ENCODE peak calls at places on chromosomes 16 and 17, in nine cellular contexts. T is AG04450; H is body of pancreas; B is HCT116; K is psoas muscle; Z is mucosa of descending colon; I is Panc1; E is CD8-positive, alpha-beta T cell; S is upper lobe of right lung. O is an unnamed sample.

GRCh38 chr17:76354317-76354729 is 607 bp upstream of the PRPSAP1 start:
- DNase-seq in T (no peak), E (no peak), Z (peak), B (no peak), S (no peak), I (no peak), H (no peak), K (no peak), O (no peak)

GRCh38 chr16:30902070-30902972 is 5.9 kb downstream of the CTF1 start:
- DNase-seq in H (peak), B (no peak), K (peak), I (no peak), Z (peak), S (peak), T (no peak), E (peak), O (no peak)

GRCh38 chr17:82793974-82794620 is 42.2 kb downstream of the TBCD start:
- DNase-seq in T (no peak), H (no peak), E (no peak), I (no peak), Z (no peak), K (no peak), S (no peak), B (no peak), O (no peak)

GRCh38 chr17:82358467-82359350 is at the start of gene TEX19:
- DNase-seq in Z (no peak), E (no peak), B (no peak), K (no peak), I (no peak), H (no peak), T (no peak), S (no peak), O (no peak)

GRCh38 chr16:70736454-70737376 is 50.9 kb upstream of the MTSS2 start:
- DNase-seq in B (no peak), E (peak), H (no peak), S (no peak), K (no peak), Z (no peak), I (no peak), T (no peak), O (no peak)

GRCh38 chr16:2224183-2224486 is 744 bp downstream of the E4F1 start:
- DNase-seq in B (no peak), H (no peak), Z (no peak), I (no peak), K (no peak), S (no peak), E (no peak), T (no peak), O (no peak)

GRCh38 chr17:61415374-61416210 is 15.9 kb downstream of the TBX2 start:
- DNase-seq in S (no peak), E (no peak), I (no peak), Z (no peak), H (no peak), B (no peak), K (peak), T (no peak), O (no peak)

GRCh38 chr16:35391328-35391727 is 1931.9 kb downstream of the TP53TG3F start:
- DNase-seq in T (no peak), Z (no peak), S (no peak), H (peak), B (peak), I (peak), K (no peak), E (no peak), O (no peak)

GRCh38 chr16:1825864-1826690 is 548 bp downstream of the HAGH start:
- DNase-seq in I (no peak), Z (peak), H (peak), T (peak), K (no peak), B (no peak), S (peak), E (peak), O (no peak)

GRCh38 chr17:79834575-79835469 is 4.4 kb downstream of the CBX4 start:
- DNase-seq in H (no peak), K (no peak), Z (no peak), T (no peak), B (no peak), E (no peak), I (no peak), S (peak), O (no peak)

GRCh38 chr17:57968456-57968855 is 13.2 kb upstream of the CUEDC1 start:
- DNase-seq in I (no peak), Z (no peak), E (no peak), S (no peak), K (no peak), H (no peak), T (no peak), B (no peak), O (no peak)

GRCh38 chr16:3645108-3645503 is 9.4 kb upstream of the DNASE1 start:
- DNase-seq in T (no peak), K (no peak), H (no peak), I (no peak), E (no peak), Z (no peak), S (peak), B (no peak), O (no peak)

GRCh38 chr17:17206913-17207368 is 808 bp upstream of the PLD6 start:
- DNase-seq in S (no peak), T (no peak), E (no peak), I (no peak), B (no peak), Z (no peak), H (no peak), K (no peak), O (no peak)

GRCh38 chr17:81020767-81021497 is 14.0 kb upstream of the BAIAP2 start:
- DNase-seq in T (no peak), E (no peak), I (no peak), Z (peak), K (peak), H (peak), B (no peak), S (peak), O (peak)

GRCh38 chr17:79892457-79893236 is 53.4 kb upstream of the CBX4 start:
- DNase-seq in I (no peak), S (no peak), B (no peak), T (no peak), H (no peak), E (no peak), K (no peak), Z (peak), O (no peak)

GRCh38 chr17:43728081-43728480 is 30.5 kb downstream of the SOST start:
- DNase-seq in E (no peak), B (no peak), S (no peak), T (no peak), Z (no peak), H (no peak), K (no peak), I (no peak), O (no peak)

GRCh38 chr17:28747046-28747691 is 3.4 kb downstream of the TRAF4 start:
- DNase-seq in T (no peak), I (no peak), K (peak), E (no peak), S (peak), Z (peak), B (no peak), H (peak), O (no peak)

GRCh38 chr17:64278614-64279013 is 15.6 kb upstream of the TEX2 start:
- DNase-seq in E (no peak), S (no peak), I (no peak), T (no peak), B (peak), H (no peak), Z (no peak), K (no peak), O (no peak)

GRCh38 chr17:56292628-56293027 is 139.4 kb downstream of the ANKFN1 start:
- DNase-seq in K (no peak), I (no peak), S (no peak), T (no peak), H (no peak), E (no peak), B (no peak), Z (no peak), O (no peak)

GRCh38 chr17:63419949-63420867 is 25.9 kb downstream of the CYB561 start:
- DNase-seq in I (no peak), E (no peak), B (no peak), K (no peak), T (no peak), S (peak), H (no peak), Z (no peak), O (no peak)

GRCh38 chr16:2162676-2163118 is 7.1 kb downstream of the TRAF7 start:
- DNase-seq in K (no peak), S (no peak), E (no peak), H (no peak), Z (no peak), T (no peak), I (no peak), B (no peak), O (no peak)

GRCh38 chr17:11182430-11182829 is 58.6 kb upstream of the SHISA6 start:
- DNase-seq in Z (no peak), B (no peak), H (no peak), T (no peak), I (no peak), E (no peak), K (no peak), S (no peak), O (no peak)

GRCh38 chr17:55089955-55090573 is 121.5 kb downstream of the STXBP4 start:
- DNase-seq in H (no peak), I (no peak), T (no peak), S (no peak), B (peak), K (no peak), E (no peak), Z (no peak), O (no peak)

GRCh38 chr17:64698725-64699124 is 36.6 kb upstream of the SMURF2 start:
- DNase-seq in S (no peak), T (no peak), H (no peak), K (no peak), Z (no peak), B (no peak), I (no peak), E (no peak), O (no peak)

GRCh38 chr16:46884513-46885293 is 541 bp downstream of the GPT2 start:
- DNase-seq in B (no peak), Z (peak), S (no peak), H (peak), K (no peak), E (no peak), T (no peak), I (no peak), O (no peak)

GRCh38 chr16:66717112-66717675 is 20.7 kb upstream of the CMTM4 start:
- DNase-seq in S (no peak), T (peak), I (no peak), H (no peak), K (peak), E (no peak), B (no peak), Z (no peak), O (no peak)

GRCh38 chr16:11459722-11460121 is 114.5 kb downstream of the RMI2 start:
- DNase-seq in K (no peak), H (no peak), Z (no peak), B (no peak), S (no peak), I (no peak), E (no peak), T (no peak), O (no peak)

GRCh38 chr17:83103200-83103937 is 24.0 kb downstream of the METRNL start:
- DNase-seq in I (peak), T (no peak), H (peak), S (no peak), K (no peak), E (no peak), Z (peak), B (peak), O (peak)

GRCh38 chr17:47276868-47277267 is 23.2 kb downstream of the ITGB3 start:
- DNase-seq in K (peak), Z (no peak), S (peak), E (no peak), T (no peak), I (no peak), B (no peak), H (peak), O (peak)

GRCh38 chr17:38333635-38334295 is 10.0 kb downstream of the GPR179 start:
- DNase-seq in B (no peak), S (no peak), K (peak), Z (no peak), H (no peak), I (no peak), T (no peak), E (peak), O (no peak)

GRCh38 chr16:23465179-23465578 is 12.2 kb upstream of the COG7 start:
- DNase-seq in I (no peak), H (no peak), T (no peak), Z (no peak), K (no peak), S (no peak), B (no peak), E (no peak), O (no peak)

GRCh38 chr17:50144845-50145531 is 5.5 kb downstream of the PPP1R9B start:
- DNase-seq in E (no peak), S (no peak), K (peak), Z (no peak), B (no peak), T (no peak), H (peak), I (no peak), O (no peak)

GRCh38 chr16:87297918-87298631 is 19.1 kb downstream of the C16orf95 start:
- DNase-seq in S (no peak), B (no peak), K (no peak), T (no peak), E (peak), Z (no peak), I (no peak), H (peak), O (no peak)

GRCh38 chr17:1154704-1155103 is 25.1 kb downstream of the ABR start:
- DNase-seq in H (no peak), I (no peak), Z (no peak), T (no peak), B (no peak), E (no peak), K (no peak), S (no peak), O (no peak)

GRCh38 chr17:72717276-72717675 is 375.2 kb downstream of the SLC39A11 start:
- DNase-seq in H (no peak), I (no peak), Z (no peak), E (no peak), K (no peak), T (no peak), B (no peak), S (no peak), O (no peak)

GRCh38 chr16:3189869-3190268 is 1.9 kb downstream of the OR1F1 start:
- DNase-seq in H (no peak), T (no peak), K (no peak), E (no peak), S (no peak), Z (no peak), B (no peak), I (no peak), O (no peak)

GRCh38 chr16:58385218-58385773 is 7.0 kb upstream of the GINS3 start:
- DNase-seq in B (no peak), E (no peak), T (no peak), S (no peak), I (no peak), Z (no peak), H (no peak), K (no peak), O (no peak)

GRCh38 chr16:58384437-58385055 is 7.7 kb upstream of the GINS3 start:
- DNase-seq in I (no peak), T (no peak), S (no peak), E (no peak), B (no peak), H (no peak), Z (no peak), K (no peak), O (no peak)

GRCh38 chr16:58393138-58393504 is 850 bp downstream of the GINS3 start:
- DNase-seq in Z (no peak), E (no peak), B (no peak), T (no peak), H (no peak), K (no peak), I (no peak), S (no peak), O (no peak)

GRCh38 chr16:58392215-58393137 is at the start of gene GINS3:
- DNase-seq in H (peak), I (peak), B (peak), K (peak), S (peak), E (peak), T (peak), Z (peak), O (peak)

DNA sequence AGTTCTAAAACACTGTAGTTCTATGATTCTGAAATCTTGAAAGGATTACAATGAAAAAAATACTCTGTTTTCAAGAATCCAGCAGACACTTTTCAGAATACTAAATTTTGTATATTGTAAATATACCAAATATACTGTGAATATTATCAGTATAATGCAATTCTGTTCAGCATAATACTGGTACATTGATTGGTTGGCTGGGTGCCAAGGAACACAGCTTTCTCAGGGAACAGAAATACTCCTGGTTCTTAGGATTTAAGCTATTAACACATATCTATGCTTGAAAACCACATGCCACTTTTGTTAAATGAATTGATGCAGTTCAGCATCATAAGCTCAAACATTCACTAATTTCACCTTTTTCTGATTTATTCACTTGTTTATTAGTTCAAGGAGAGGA is 2.5 kb upstream of the GINS3 start:
- DNase-seq in S (no peak), B (no peak), I (no peak), K (no peak), E (no peak), Z (no peak), H (no peak), T (no peak), O (no peak)
- H3K4me3 ChIP-seq in S (no peak), B (no peak), I (no peak), K (no peak), E (no peak), Z (no peak), H (no peak), T (no peak), O (no peak)

GRCh38 chr16:85529489-85530369 is 83.4 kb upstream of the GSE1 start:
- DNase-seq in E (no peak), I (no peak), H (no peak), T (no peak), B (no peak), Z (no peak), S (no peak), K (no peak), O (no peak)
- TF ChIP-seq CTCF in E (no peak), I (no peak), H (no peak), T (no peak), B (no peak), Z (no peak), S (peak), K (no peak), O (no peak)

DNA sequence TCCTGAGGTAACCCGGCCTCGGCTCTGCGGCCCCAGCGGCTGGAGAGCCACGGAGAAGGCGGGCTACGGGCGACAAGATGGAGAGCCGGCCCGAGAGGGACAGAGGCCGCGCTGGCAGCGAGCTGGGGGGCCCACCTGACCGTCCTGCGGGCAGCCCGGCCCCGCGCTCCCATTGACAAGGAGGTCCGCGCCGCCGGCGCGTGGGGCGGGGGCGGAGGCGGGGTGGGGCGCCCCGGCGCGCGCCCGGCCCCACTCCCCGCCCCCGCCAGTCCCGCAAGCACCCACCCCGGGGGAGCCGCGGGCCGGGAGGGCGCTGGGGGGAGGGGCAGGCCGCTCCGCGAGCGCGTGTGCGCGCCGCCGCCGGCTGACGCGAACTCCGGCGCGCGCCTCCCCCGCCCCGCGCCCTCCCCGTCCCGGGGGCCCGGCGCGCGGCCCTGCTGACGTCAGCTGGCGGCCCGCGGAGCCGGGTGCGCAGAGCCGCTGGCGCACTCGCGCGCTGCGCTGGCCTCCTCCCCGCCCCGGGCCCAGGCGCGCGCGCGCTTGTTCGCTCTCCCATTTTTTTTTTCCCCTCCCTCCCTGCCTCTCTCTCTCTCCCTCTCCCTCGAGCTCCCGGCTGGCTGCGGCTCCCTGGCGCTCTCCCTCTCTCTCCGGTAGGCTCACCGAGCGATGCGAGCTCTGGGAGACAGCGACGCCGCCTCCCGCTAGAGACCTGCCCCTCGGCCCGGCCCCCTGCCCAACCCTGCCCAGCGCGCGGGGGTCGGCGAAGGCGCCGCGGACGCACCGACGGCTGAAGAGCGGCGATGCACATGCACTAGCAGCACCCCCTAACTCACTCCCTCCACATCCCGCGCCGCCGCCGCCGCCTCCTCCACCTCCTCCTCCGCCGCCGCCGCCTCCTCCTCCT is at the start of gene GNAO1:
- DNase-seq in T (no peak), S (peak), Z (peak), K (peak), E (peak), B (no peak), H (peak), I (no peak), O (no peak)
- H3K4me3 ChIP-seq in T (peak), S (peak), Z (peak), K (peak), E (peak), B (no peak), H (peak), I (peak), O (peak)

GRCh38 chr17:78479369-78479768 is 97.8 kb downstream of the DNAH17 start:
- DNase-seq in I (no peak), E (no peak), Z (no peak), S (no peak), H (no peak), B (no peak), K (no peak), T (no peak), O (no peak)

GRCh38 chr17:78476149-78476548 is 97.7 kb downstream of the PGS1 start:
- DNase-seq in S (no peak), Z (no peak), T (no peak), E (no peak), I (no peak), H (no peak), K (no peak), B (no peak), O (no peak)

GRCh38 chr17:78477913-78478756 is 99.1 kb downstream of the DNAH17 start:
- DNase-seq in S (no peak), I (no peak), Z (no peak), K (no peak), E (no peak), H (no peak), T (no peak), B (no peak), O (no peak)

GRCh38 chr17:78476973-78477372 is 98.5 kb downstream of the PGS1 start:
- DNase-seq in H (no peak), I (no peak), E (no peak), B (no peak), Z (no peak), K (no peak), T (no peak), S (no peak), O (no peak)

GRCh38 chr17:78478757-78479297 is 98.4 kb downstream of the DNAH17 start:
- DNase-seq in E (no peak), T (no peak), S (no peak), B (no peak), H (no peak), Z (no peak), K (no peak), I (no peak), O (no peak)
- TF ChIP-seq CTCF in E (no peak), T (no peak), S (no peak), B (no peak), H (no peak), Z (no peak), K (no peak), I (no peak), O (no peak)

O was measured in coronary artery.